ENCODE peak calls at places on chromosomes 12 and 14, in four cellular contexts. V is sigmoid colon; S is naive thymus-derived CD4-positive, alpha-beta T cell; A is IMR-90. I is an unnamed sample.

GRCh38 chr14:105375635-105376057 is 22.7 kb upstream of the TEX22 start:
- DNase-seq in V (no peak), S (no peak), A (peak), I (no peak)

GRCh38 chr14:99480856-99481744 is at the start of the genes CCNK and SETD3:
- DNase-seq in V (peak), S (peak), A (peak), I (peak)

GRCh38 chr12:123398177-123398916 is 14.4 kb downstream of the KMT5A start:
- DNase-seq in V (peak), S (no peak), A (peak), I (peak)

GRCh38 chr14:72766296-72766695 is 127.6 kb downstream of the DPF3 start:
- DNase-seq in V (no peak), S (no peak), A (no peak), I (no peak)

GRCh38 chr14:94676495-94677238 is 64.5 kb downstream of the SERPINA3 start:
- DNase-seq in V (peak), S (no peak), A (no peak), I (no peak)

GRCh38 chr12:106978035-106978800 is 8.7 kb downstream of the MTERF2 start:
- DNase-seq in V (peak), S (no peak), A (no peak), I (peak)

GRCh38 chr12:76919388-76920181 is 40.8 kb upstream of the CSRP2 start:
- DNase-seq in V (no peak), S (no peak), A (no peak), I (no peak)

GRCh38 chr12:43754015-43754414 is 4.6 kb downstream of the PUS7L start:
- DNase-seq in V (no peak), S (no peak), A (no peak), I (no peak)

GRCh38 chr12:57614178-57614947 is 3.1 kb downstream of the ARHGEF25 start:
- DNase-seq in V (peak), S (no peak), A (peak), I (no peak)

GRCh38 chr12:12505544-12506501 is 56.8 kb downstream of the DUSP16 start:
- DNase-seq in V (no peak), S (no peak), A (peak), I (no peak)

GRCh38 chr12:115374480-115375187 is 690.7 kb upstream of the TBX3 start:
- DNase-seq in V (no peak), S (no peak), A (no peak), I (no peak)
- H3K27ac ChIP-seq in V (no peak), S (no peak), A (no peak), I (no peak)

GRCh38 chr12:68431786-68432185 is 99.6 kb upstream of the MDM1 start:
- DNase-seq in V (no peak), S (no peak), A (no peak), I (no peak)

GRCh38 chr12:68432622-68433021 is 100.5 kb upstream of the MDM1 start:
- DNase-seq in V (no peak), S (no peak), A (peak), I (no peak)

GRCh38 chr12:68435238-68435637 is 103.1 kb upstream of the MDM1 start:
- DNase-seq in V (no peak), S (no peak), A (no peak), I (no peak)

GRCh38 chr12:68435816-68436215 is 103.7 kb upstream of the MDM1 start:
- DNase-seq in V (no peak), S (no peak), A (peak), I (no peak)

GRCh38 chr12:68434391-68435007 is 102.3 kb upstream of the MDM1 start:
- DNase-seq in V (no peak), S (no peak), A (no peak), I (no peak)
- H3K27ac ChIP-seq in V (no peak), S (no peak), A (no peak), I (no peak)

GRCh38 chr14:60512952-60513554 is 4.1 kb downstream of the SIX6 start:
- DNase-seq in V (no peak), S (no peak), A (no peak), I (no peak)

GRCh38 chr14:60515244-60515695 is 6.3 kb downstream of the SIX6 start:
- DNase-seq in V (no peak), S (no peak), A (no peak), I (no peak)

GRCh38 chr14:60510976-60511599 is 2.1 kb downstream of the SIX6 start:
- DNase-seq in V (no peak), S (no peak), A (no peak), I (no peak)

GRCh38 chr14:60515696-60516284 is 6.8 kb downstream of the SIX6 start:
- DNase-seq in V (no peak), S (no peak), A (no peak), I (no peak)

DNA sequence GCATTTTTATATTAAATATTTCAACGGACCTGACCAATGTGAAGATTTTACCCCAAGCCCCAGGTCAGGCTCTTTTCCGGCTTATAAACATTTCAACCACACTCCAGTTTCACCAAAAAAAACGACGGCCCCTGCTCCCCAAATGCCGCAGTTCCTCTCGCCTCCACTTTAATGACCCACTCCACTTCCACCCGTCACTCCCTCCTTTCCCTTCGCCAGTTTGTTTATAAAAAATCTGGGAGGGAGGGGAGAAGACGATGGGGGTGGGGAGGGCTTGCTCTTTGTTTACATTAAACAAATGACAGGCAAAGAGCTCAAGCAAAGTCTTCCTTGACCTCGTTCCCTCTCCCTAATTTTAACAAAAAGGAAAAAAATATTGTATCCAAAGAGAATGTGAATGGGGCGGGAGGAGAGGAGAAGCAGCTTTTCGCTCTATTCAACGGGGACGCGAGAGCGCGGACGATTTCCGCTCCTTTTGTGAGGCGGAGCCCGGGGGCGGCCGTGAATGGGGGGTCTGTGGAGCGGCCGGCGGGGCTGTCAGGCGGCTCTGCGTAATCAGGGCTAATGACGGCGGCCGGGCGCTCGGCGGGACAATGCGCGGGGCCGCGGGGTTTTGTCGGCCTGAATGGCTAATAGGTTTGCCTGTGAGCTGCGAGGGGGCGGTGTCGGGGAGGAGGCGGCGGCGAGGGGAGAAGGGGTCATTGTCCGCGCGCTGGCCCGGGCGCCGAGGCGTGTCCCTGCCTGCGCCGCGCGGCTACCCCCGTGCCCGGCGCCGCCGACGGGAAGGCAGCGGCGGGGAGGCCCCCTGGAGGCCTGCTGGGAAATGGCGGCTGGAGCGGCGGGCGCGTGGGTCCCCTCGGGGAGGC is 5.7 kb downstream of the SIX6 start:
- DNase-seq in V (no peak), S (no peak), A (no peak), I (no peak)
- H3K27ac ChIP-seq in V (no peak), S (no peak), A (no peak), I (no peak)

GRCh38 chr12:53235742-53236442 is 3.9 kb upstream of the RARG start:
- DNase-seq in V (no peak), S (no peak), A (no peak), I (no peak)
- H3K27ac ChIP-seq in V (no peak), S (no peak), A (no peak), I (no peak)